ENCODE peak calls at places on chromosomes 11 and 22, in five cellular contexts. A, H, C, D and P are unnamed samples.

GRCh38 chr11:96098511-96099241 is 174.8 kb upstream of the MTMR2 start:
- ATAC-seq in A (peak; percentile 36), H (no peak), C (no peak), D (no peak), P (no peak)

GRCh38 chr22:45608763-45609180 is 62.9 kb upstream of the ATXN10 start:
- ATAC-seq in A (peak; percentile 52), H (no peak), C (peak; percentile 44), D (no peak), P (no peak)

GRCh38 chr11:119152043-119152442 is 3.2 kb downstream of the ABCG4 start:
- ATAC-seq in A (no peak), H (no peak), C (no peak), D (no peak), P (no peak)

GRCh38 chr11:117959438-117960149 is 26.6 kb upstream of the IL10RA start:
- ATAC-seq in A (no peak), H (no peak), C (no peak), D (no peak), P (no peak)

GRCh38 chr22:41048791-41049717 is 43.3 kb upstream of the EP300 start:
- ATAC-seq in A (peak; percentile 79), H (peak; percentile 79), C (peak; percentile 38), D (peak; percentile 58), P (peak; percentile 89)

GRCh38 chr11:7612056-7612660 is 61.1 kb downstream of the CYB5R2 start:
- ATAC-seq in A (no peak), H (no peak), C (no peak), D (no peak), P (no peak)

GRCh38 chr11:113137735-113138529 is 176.5 kb upstream of the TTC12 start:
- ATAC-seq in A (no peak), H (no peak), C (no peak), D (no peak), P (no peak)

GRCh38 chr22:22226448-22227187 is 18.0 kb upstream of the VPREB1 start:
- ATAC-seq in A (no peak), H (no peak), C (no peak), D (no peak), P (no peak)

GRCh38 chr11:65551572-65552398 is 6.4 kb downstream of the LTBP3 start:
- ATAC-seq in A (no peak), H (no peak), C (peak; percentile 43), D (peak; percentile 63), P (peak; percentile 19)

GRCh38 chr11:126145954-126146353 is 65.5 kb downstream of the RPUSD4 start:
- ATAC-seq in A (no peak), H (no peak), C (no peak), D (no peak), P (no peak)

GRCh38 chr22:25753252-25753651 is 11.3 kb downstream of the MYO18B start:
- ATAC-seq in A (no peak), H (no peak), C (peak; percentile 27), D (no peak), P (no peak)

GRCh38 chr22:26556904-26557303 is 33.0 kb downstream of the TPST2 start:
- ATAC-seq in A (no peak), H (no peak), C (no peak), D (no peak), P (no peak)

GRCh38 chr11:108914211-108914610 is 249.3 kb downstream of the DDX10 start:
- ATAC-seq in A (no peak), H (no peak), C (no peak), D (no peak), P (no peak)

GRCh38 chr11:108916935-108917334 is 252.1 kb downstream of the DDX10 start:
- ATAC-seq in A (no peak), H (no peak), C (no peak), D (no peak), P (no peak)

GRCh38 chr11:108914981-108915380 is 250.1 kb downstream of the DDX10 start:
- ATAC-seq in A (peak; percentile 54), H (no peak), C (no peak), D (no peak), P (no peak)

GRCh38 chr11:108915666-108916065 is 250.8 kb downstream of the DDX10 start:
- ATAC-seq in A (no peak), H (no peak), C (no peak), D (no peak), P (no peak)

GRCh38 chr11:108916290-108916689 is 251.4 kb downstream of the DDX10 start:
- ATAC-seq in A (peak; percentile 69), H (no peak), C (no peak), D (no peak), P (no peak)
- H3K4me3 ChIP-seq in A (no peak overlapping the region), H (no peak overlapping the region), C (no peak overlapping the region), D (no peak overlapping the region), P (no peak overlapping the region)

DNA sequence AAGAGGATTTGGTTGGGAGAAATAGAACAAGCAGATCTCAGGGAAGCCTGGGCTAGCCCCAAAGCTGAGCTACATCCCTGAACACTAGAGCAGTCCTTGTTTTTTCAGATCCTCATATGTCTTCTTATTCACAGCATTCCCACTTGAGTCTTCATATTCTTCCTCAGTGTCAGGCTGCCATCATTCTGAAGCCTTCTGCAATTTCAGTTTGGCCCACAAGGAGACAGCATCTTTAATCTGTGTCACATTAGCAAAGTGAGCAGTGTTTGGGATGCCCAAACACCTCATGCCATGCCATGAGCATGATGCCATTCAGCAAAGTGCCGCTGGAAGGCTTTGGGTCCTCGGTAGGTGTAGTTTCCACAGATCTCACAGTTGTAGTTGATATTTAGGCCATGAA is 56.6 kb downstream of the SCN3B start:
- ATAC-seq in A (no peak), H (no peak), C (peak; percentile 58), D (no peak), P (no peak)
- H3K4me3 ChIP-seq in A (no peak overlapping the region), H (no peak overlapping the region), C (no peak overlapping the region), D (no peak overlapping the region), P (no peak overlapping the region)

DNA sequence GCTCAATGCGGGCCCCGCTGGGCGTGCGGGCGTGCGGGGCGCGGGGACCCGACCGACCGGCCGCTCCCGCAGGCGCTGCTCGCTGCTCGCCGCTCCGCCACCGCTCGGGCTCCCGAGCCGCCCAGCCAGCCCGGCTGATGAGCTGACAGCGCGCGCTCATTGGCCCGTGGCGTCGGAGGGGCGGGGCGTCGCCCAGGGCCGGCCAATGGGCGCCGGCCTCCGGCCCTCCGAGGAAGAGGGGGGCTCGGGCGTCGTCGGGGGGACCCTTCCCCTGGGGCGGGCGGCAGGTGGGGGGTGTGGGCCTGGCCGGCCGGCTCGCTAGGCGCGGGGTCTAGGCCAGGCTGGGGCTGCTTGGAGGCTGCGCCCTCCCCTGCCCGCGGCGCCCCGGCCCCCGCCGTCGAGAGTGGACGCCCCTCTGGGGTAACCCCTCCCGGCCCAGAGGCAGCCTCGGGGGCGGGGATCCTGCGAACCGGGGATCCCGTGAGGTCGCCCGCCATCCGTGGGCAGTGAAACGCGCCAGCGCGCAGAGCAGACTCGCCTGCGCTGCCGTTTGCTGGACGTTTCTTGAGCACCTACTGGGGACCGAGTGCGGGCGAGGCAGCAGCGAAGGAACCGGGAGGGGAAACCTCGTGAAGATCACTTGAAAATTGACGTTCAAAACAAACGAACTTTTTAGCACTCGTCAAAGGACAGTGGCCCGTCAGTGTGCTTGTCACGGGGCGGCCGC is at the start of gene SCUBE1:
- ATAC-seq in A (peak; percentile 86), H (no peak), C (peak; percentile 84), D (peak; percentile 84), P (peak; percentile 85)
- H3K4me3 ChIP-seq in A (no peak within 1 kb of the TSS), H (peak within 1 kb of the TSS; percentile 7), C (no peak within 1 kb of the TSS), D (no peak within 1 kb of the TSS), P (peak within 1 kb of the TSS; percentile 62)

GRCh38 chr22:30263883-30264282 is 2.8 kb downstream of the OSM start:
- ATAC-seq in A (no peak), H (no peak), C (no peak), D (no peak), P (no peak)

GRCh38 chr22:30266445-30267381 is at the start of gene OSM:
- ATAC-seq in A (no peak), H (peak; percentile 15), C (no peak), D (peak; percentile 6), P (no peak)

GRCh38 chr22:30262917-30263741 is 3.5 kb downstream of the OSM start:
- ATAC-seq in A (peak; percentile 87), H (peak; percentile 67), C (peak; percentile 64), D (no peak), P (no peak)

GRCh38 chr22:30265851-30266444 is 703 bp downstream of the OSM start:
- ATAC-seq in A (no peak), H (peak; percentile 44), C (no peak), D (no peak), P (no peak)

DNA sequence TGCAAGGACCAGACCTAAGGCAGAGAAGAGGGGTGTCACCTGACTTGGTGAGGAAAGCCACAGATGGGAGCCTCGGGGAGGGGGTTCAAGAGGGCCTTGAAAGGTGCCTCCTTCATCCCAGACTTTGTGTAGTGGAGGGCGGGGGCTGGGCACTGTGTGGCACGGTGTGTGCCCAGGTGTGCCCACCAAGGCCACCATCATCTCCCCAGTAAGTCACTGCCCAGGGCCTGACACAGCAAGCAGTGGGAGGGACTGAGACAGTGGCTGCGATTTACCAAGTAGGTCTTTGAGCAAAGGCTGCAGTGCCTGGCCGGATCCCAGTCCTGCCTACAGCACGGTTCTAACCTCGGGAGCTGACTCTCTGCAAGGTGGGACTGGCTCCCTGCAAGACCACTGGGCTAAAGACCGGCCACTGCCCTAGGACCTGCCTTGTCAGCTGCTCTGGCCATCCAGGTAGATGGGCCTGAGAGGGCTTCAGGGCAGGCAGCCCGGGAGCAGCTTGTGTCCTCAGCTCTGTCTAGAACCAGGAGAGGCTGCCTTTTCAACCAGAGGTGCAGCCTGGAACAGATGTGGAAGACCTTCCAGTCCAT is 1.4 kb downstream of the OSM start:
- ATAC-seq in A (no peak), H (no peak), C (no peak), D (no peak), P (no peak)
- H3K4me3 ChIP-seq in A (no peak overlapping the region), H (no peak overlapping the region), C (no peak overlapping the region), D (no peak overlapping the region), P (no peak overlapping the region)

DNA sequence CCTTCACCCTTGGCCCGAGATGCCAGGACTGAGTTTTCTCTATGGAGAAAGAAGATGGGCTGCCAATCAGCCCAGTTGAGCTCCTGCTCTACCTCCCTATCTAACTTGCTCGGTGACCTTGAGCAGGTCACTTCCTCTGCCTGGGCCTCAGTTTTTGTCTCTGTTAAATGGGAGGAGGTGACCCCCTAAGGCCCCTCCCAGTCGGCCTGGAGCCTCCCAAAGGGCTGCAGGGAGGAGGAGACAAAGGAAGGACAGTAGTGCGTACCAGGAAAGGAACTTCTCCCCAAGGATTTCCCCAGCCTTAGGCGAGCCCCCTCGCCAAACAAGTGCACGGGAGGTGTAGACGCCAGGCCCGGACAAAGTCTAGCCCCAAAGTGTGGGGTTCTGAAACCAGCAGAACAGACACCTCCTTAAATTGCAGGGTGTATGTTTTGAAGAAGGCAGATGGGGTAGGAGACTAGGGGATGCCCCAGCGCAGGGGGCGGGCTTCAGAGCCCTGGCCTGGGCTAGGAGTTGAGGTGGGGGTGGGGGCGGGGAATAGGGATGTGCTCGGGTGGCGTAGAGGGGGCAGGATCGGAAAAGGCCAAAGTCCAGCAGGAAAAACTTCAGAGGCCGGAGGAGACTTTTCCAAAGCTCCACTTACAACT is 1.0 kb downstream of the CBX7 start:
- ATAC-seq in A (no peak), H (no peak), C (no peak), D (no peak), P (no peak)
- H3K4me3 ChIP-seq in A (peak overlapping the region; percentile 44), H (peak overlapping the region; percentile 98), C (peak overlapping the region; percentile 67), D (peak overlapping the region; percentile 72), P (peak overlapping the region; percentile 75)

GRCh38 chr11:40295466-40295865 is 1164.0 kb downstream of the LRRC4C start:
- ATAC-seq in A (no peak), H (no peak), C (no peak), D (no peak), P (no peak)
- H3K4me3 ChIP-seq in A (no peak overlapping the region), H (no peak overlapping the region), C (no peak overlapping the region), D (no peak overlapping the region), P (no peak overlapping the region)